ENCODE peak calls at places on chromosomes 6 and 20, in seven cellular contexts. S is neural progenitor cell, H is SK-N-SH, I is HCT116, X is GM23248, R is GM23338, F is PC-3. C is an unnamed sample.

GRCh38 chr6:4210619-4211419 is 75.4 kb upstream of the ECI2 start:
- DNase-seq in S (peak), H (peak), I (peak), X (peak), R (peak), F (peak), C (peak)

GRCh38 chr6:16600026-16600425 is 161.2 kb downstream of the ATXN1 start:
- DNase-seq in S (no peak), H (no peak), I (no peak), X (no peak), R (no peak), F (no peak), C (no peak)

GRCh38 chr6:116741571-116741970 is 23.9 kb downstream of the FAM162B start:
- DNase-seq in S (no peak), H (no peak), I (no peak), X (no peak), R (no peak), F (no peak), C (no peak)

GRCh38 chr20:25005220-25005619 is 12.7 kb upstream of the APMAP start:
- DNase-seq in S (no peak), H (no peak), I (no peak), X (peak), R (no peak), F (peak), C (no peak)

GRCh38 chr6:12761376-12762115 is 45.0 kb downstream of the PHACTR1 start:
- DNase-seq in S (no peak), H (no peak), I (no peak), X (peak), R (no peak), F (no peak), C (no peak)

GRCh38 chr6:167679791-167680604 is 146.7 kb upstream of the AFDN start:
- DNase-seq in S (peak), H (no peak), I (no peak), X (no peak), R (no peak), F (no peak), C (no peak)

GRCh38 chr6:89237158-89237557 is 20.0 kb upstream of the GABRR1 start:
- DNase-seq in S (no peak), H (no peak), I (no peak), X (no peak), R (no peak), F (no peak), C (no peak)

GRCh38 chr20:52826722-52827121 is 145.4 kb upstream of the TSHZ2 start:
- DNase-seq in S (no peak), H (no peak), I (no peak), X (no peak), R (no peak), F (no peak), C (no peak)

GRCh38 chr6:158969148-158969547 is 30.9 kb downstream of the RSPH3 start:
- DNase-seq in S (no peak), H (no peak), I (no peak), X (peak), R (no peak), F (no peak), C (peak)

GRCh38 chr6:89369009-89369408 is 16.5 kb upstream of the UBE2J1 start:
- DNase-seq in S (peak), H (no peak), I (no peak), X (peak), R (peak), F (peak), C (peak)

GRCh38 chr20:53595018-53595378 is 1.4 kb upstream of the ZNF217 start:
- DNase-seq in S (no peak), H (no peak), I (no peak), X (no peak), R (no peak), F (peak), C (no peak)

GRCh38 chr20:23049933-23050838 is 714 bp upstream of the THBD start:
- DNase-seq in S (peak), H (no peak), I (no peak), X (peak), R (peak), F (peak), C (no peak)

GRCh38 chr20:47250360-47250759 is 106.1 kb downstream of the ZMYND8 start:
- DNase-seq in S (no peak), H (no peak), I (no peak), X (no peak), R (no peak), F (no peak), C (no peak)

GRCh38 chr6:40630046-40630445 is 42.9 kb upstream of the LRFN2 start:
- DNase-seq in S (no peak), H (peak), I (no peak), X (no peak), R (no peak), F (no peak), C (no peak)

GRCh38 chr6:44925100-44925739 is 402.9 kb upstream of the RUNX2 start:
- DNase-seq in S (no peak), H (peak), I (no peak), X (peak), R (peak), F (no peak), C (no peak)

GRCh38 chr20:830011-830521 is 3.4 kb upstream of the FAM110A start:
- DNase-seq in S (no peak), H (no peak), I (no peak), X (peak), R (no peak), F (no peak), C (no peak)

GRCh38 chr6:136685540-136686108 is 106.7 kb downstream of the MAP3K5 start:
- DNase-seq in S (no peak), H (no peak), I (peak), X (no peak), R (no peak), F (peak), C (no peak)

GRCh38 chr6:11271228-11271627 is 38.8 kb upstream of the NEDD9 start:
- DNase-seq in S (no peak), H (no peak), I (no peak), X (no peak), R (no peak), F (no peak), C (no peak)

GRCh38 chr6:128836761-128837160 is 46.2 kb upstream of the LAMA2 start:
- DNase-seq in S (no peak), H (no peak), I (no peak), X (no peak), R (no peak), F (no peak), C (no peak)

GRCh38 chr6:116596815-116597214 is 19.5 kb upstream of the RSPH4A start:
- DNase-seq in S (peak), H (no peak), I (no peak), X (peak), R (peak), F (peak), C (no peak)

GRCh38 chr6:130558131-130558530 is 192.3 kb downstream of the TMEM200A start:
- DNase-seq in S (no peak), H (no peak), I (no peak), X (no peak), R (no peak), F (no peak), C (no peak)

GRCh38 chr20:32190608-32191415 is 16.7 kb downstream of the PLAGL2 start:
- DNase-seq in S (peak), H (peak), I (no peak), X (peak), R (peak), F (no peak), C (no peak)

GRCh38 chr20:32188376-32189122 is 19.0 kb downstream of the PLAGL2 start:
- DNase-seq in S (no peak), H (no peak), I (no peak), X (no peak), R (no peak), F (no peak), C (no peak)

GRCh38 chr20:32189691-32190607 is 17.6 kb downstream of the PLAGL2 start:
- DNase-seq in S (peak), H (peak), I (no peak), X (peak), R (peak), F (no peak), C (no peak)

GRCh38 chr20:32191422-32191821 is 16.1 kb downstream of the PLAGL2 start:
- DNase-seq in S (no peak), H (no peak), I (no peak), X (no peak), R (no peak), F (no peak), C (no peak)

DNA sequence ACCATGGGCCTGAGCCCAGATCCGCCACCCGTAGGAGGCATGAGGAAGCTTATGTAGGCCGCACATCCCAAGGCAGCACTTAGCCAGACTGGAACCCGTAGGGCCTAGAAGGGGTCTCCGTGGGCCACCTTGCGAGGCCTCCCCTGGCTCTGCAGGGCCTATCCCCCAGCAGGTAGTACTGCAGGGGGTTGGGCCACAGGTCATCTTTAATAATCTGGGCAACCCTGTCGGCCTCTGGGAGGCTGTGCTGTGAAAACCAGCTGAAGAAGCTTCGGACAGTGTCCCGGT is 18.5 kb downstream of the PLAGL2 start:
- DNase-seq in S (no peak), H (no peak), I (no peak), X (no peak), R (peak), F (no peak), C (no peak)
- H3K27ac ChIP-seq in S (no peak), H (no peak), I (no peak), X (no peak), R (no peak), F (no peak), C (no peak)

GRCh38 chr6:110979565-110980096 is 2.2 kb upstream of the RPF2 start:
- DNase-seq in S (no peak), H (no peak), I (no peak), X (no peak), R (peak), F (no peak), C (no peak)
- TF ChIP-seq EZH2phosphoT487 in S (no peak), H (no peak), I (no peak), X (no peak), R (no peak), F (no peak), C (no peak)

GRCh38 chr6:142683688-142684087 is 261.3 kb downstream of the HIVEP2 start:
- DNase-seq in S (no peak), H (no peak), I (no peak), X (no peak), R (no peak), F (no peak), C (no peak)
- H3K27ac ChIP-seq in S (no peak), H (no peak), I (no peak), X (no peak), R (no peak), F (no peak), C (no peak)

GRCh38 chr20:49887828-49888340 is 27.4 kb downstream of the SPATA2 start:
- DNase-seq in S (no peak), H (no peak), I (no peak), X (no peak), R (no peak), F (no peak), C (no peak)

GRCh38 chr20:49887251-49887827 is 28.0 kb downstream of the SPATA2 start:
- DNase-seq in S (no peak), H (no peak), I (no peak), X (peak), R (no peak), F (no peak), C (no peak)

GRCh38 chr20:49885558-49886332 is 29.6 kb downstream of the SPATA2 start:
- DNase-seq in S (no peak), H (no peak), I (no peak), X (no peak), R (peak), F (no peak), C (no peak)

GRCh38 chr20:49888341-49889244 is 26.7 kb downstream of the SPATA2 start:
- DNase-seq in S (peak), H (peak), I (peak), X (peak), R (peak), F (peak), C (peak)

GRCh38 chr20:49886571-49887203 is 28.6 kb downstream of the SPATA2 start:
- DNase-seq in S (no peak), H (no peak), I (no peak), X (no peak), R (no peak), F (no peak), C (no peak)
- TF ChIP-seq EZH2phosphoT487 in S (no peak), H (no peak), I (no peak), X (no peak), R (no peak), F (no peak), C (no peak)

DNA sequence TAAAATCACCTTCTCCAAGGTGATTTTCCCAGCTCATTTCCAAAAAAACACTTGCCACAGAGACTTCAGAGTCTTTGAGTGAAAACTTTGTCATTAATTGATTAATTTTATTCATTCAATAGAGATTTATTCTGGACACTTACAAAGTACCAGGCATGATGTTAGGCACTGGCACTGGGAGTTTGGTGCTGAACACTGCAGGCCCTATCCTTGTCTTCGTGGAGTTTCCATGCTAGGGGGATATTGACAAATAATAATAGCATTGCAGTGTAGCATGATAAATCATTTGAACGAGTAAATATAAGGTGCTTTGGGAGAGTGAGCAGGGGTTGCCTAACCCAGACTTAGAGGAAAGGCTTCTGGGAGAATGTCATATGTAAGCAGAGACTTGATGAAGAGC is 145.7 kb downstream of the SOX4 start:
- DNase-seq in S (no peak), H (no peak), I (no peak), X (no peak), R (no peak), F (no peak), C (no peak)
- H3K27ac ChIP-seq in S (peak), H (no peak), I (no peak), X (no peak), R (peak), F (peak), C (no peak)

GRCh38 chr6:48113130-48113529 is 2.1 kb upstream of the PTCHD4 start:
- DNase-seq in S (peak), H (no peak), I (no peak), X (no peak), R (no peak), F (no peak), C (no peak)
- TF ChIP-seq EZH2phosphoT487 in S (no peak), H (no peak), I (no peak), X (no peak), R (no peak), F (no peak), C (no peak)

GRCh38 chr6:30613251-30614043 is 3.6 kb downstream of the PPP1R10 start:
- DNase-seq in S (no peak), H (no peak), I (no peak), X (peak), R (no peak), F (peak), C (no peak)

GRCh38 chr6:30611856-30612194 is 5.2 kb downstream of the PPP1R10 start:
- DNase-seq in S (no peak), H (no peak), I (no peak), X (no peak), R (no peak), F (no peak), C (no peak)

GRCh38 chr6:30612687-30613248 is 4.3 kb downstream of the PPP1R10 start:
- DNase-seq in S (peak), H (no peak), I (no peak), X (peak), R (no peak), F (peak), C (no peak)

GRCh38 chr6:30611150-30611855 is 5.7 kb downstream of the PPP1R10 start:
- DNase-seq in S (no peak), H (no peak), I (no peak), X (no peak), R (no peak), F (no peak), C (no peak)

GRCh38 chr6:30612213-30612612 is 4.8 kb downstream of the PPP1R10 start:
- DNase-seq in S (peak), H (no peak), I (no peak), X (peak), R (no peak), F (peak), C (no peak)
- H3K27ac ChIP-seq in S (no peak), H (no peak), I (no peak), X (peak), R (no peak), F (no peak), C (no peak)

GRCh38 chr20:55513966-55514365 is 491.4 kb downstream of the CBLN4 start:
- DNase-seq in S (no peak), H (no peak), I (no peak), X (no peak), R (no peak), F (no peak), C (no peak)

GRCh38 chr20:55514498-55514897 is 490.8 kb downstream of the CBLN4 start:
- DNase-seq in S (no peak), H (no peak), I (no peak), X (no peak), R (no peak), F (peak), C (no peak)

GRCh38 chr20:55515831-55516230 is 489.5 kb downstream of the CBLN4 start:
- DNase-seq in S (no peak), H (no peak), I (no peak), X (no peak), R (no peak), F (peak), C (no peak)
- TF ChIP-seq EZH2phosphoT487 in S (no peak), H (no peak), I (no peak), X (no peak), R (no peak), F (no peak), C (no peak)

GRCh38 chr20:38021373-38021772 is 11.9 kb downstream of the TTI1 start:
- DNase-seq in S (no peak), H (no peak), I (no peak), X (peak), R (no peak), F (peak), C (no peak)
- H3K27ac ChIP-seq in S (no peak), H (no peak), I (no peak), X (no peak), R (no peak), F (peak), C (no peak)